ENCODE peak calls at places on chromosome 16, in seven cellular contexts. J, C, E, G, H, F and R are unnamed samples.

GRCh38 chr16:86388976-86389375 is 121.4 kb upstream of the FOXF1 start:
- DNase-seq in J (no peak), C (no peak), E (no peak), G (no peak), H (no peak), F (no peak), R (no peak)

GRCh38 chr16:49377196-49377755 is 3.7 kb downstream of the C16orf78 start:
- DNase-seq in J (no peak), C (no peak), E (no peak), G (no peak), H (no peak), F (no peak), R (no peak)

GRCh38 chr16:8920676-8921625 is 38.8 kb downstream of the LITAFD start:
- DNase-seq in J (no peak), C (no peak), E (no peak), G (no peak), H (no peak), F (no peak), R (no peak)

GRCh38 chr16:79599256-79599836 is 1.2 kb downstream of the MAF start:
- DNase-seq in J (peak; percentile 50), C (peak; percentile 13), E (no peak), G (peak; percentile 34), H (no peak), F (peak; percentile 8), R (no peak)

GRCh38 chr16:19879241-19879792 is 5.3 kb downstream of the GPRC5B start:
- DNase-seq in J (peak; percentile 98), C (no peak), E (no peak), G (no peak), H (no peak), F (no peak), R (peak; percentile 11)

GRCh38 chr16:29984137-29984763 is 10.6 kb downstream of the TAOK2 start:
- DNase-seq in J (no peak), C (no peak), E (no peak), G (no peak), H (no peak), F (no peak), R (no peak)

GRCh38 chr16:68197250-68197649 is 38.7 kb downstream of the ESRP2 start:
- DNase-seq in J (no peak), C (no peak), E (no peak), G (no peak), H (peak; percentile 7), F (no peak), R (no peak)

GRCh38 chr16:85293899-85294642 is 181.8 kb upstream of the CIBAR2 start:
- DNase-seq in J (peak; percentile 35), C (no peak), E (no peak), G (no peak), H (no peak), F (no peak), R (no peak)

GRCh38 chr16:83779881-83780280 is 27.9 kb upstream of the HSBP1 start:
- DNase-seq in J (no peak), C (no peak), E (peak; percentile 24), G (no peak), H (no peak), F (no peak), R (peak; percentile 39)

GRCh38 chr16:14111713-14112538 is 40.8 kb downstream of the MRTFB start:
- DNase-seq in J (peak; percentile 68), C (no peak), E (no peak), G (no peak), H (no peak), F (no peak), R (peak; percentile 15)

GRCh38 chr16:46922239-46922638 is 38.1 kb downstream of the GPT2 start:
- DNase-seq in J (no peak), C (no peak), E (no peak), G (no peak), H (no peak), F (no peak), R (no peak)

GRCh38 chr16:50925758-50926357 is 184.0 kb downstream of the CYLD start:
- DNase-seq in J (no peak), C (no peak), E (no peak), G (no peak), H (no peak), F (no peak), R (no peak)

GRCh38 chr16:53024045-53024444 is 28.7 kb downstream of the CHD9NB start:
- DNase-seq in J (no peak), C (no peak), E (no peak), G (no peak), H (no peak), F (no peak), R (no peak)

GRCh38 chr16:14682121-14682520 is 12.0 kb downstream of the PLA2G10 start:
- DNase-seq in J (no peak), C (no peak), E (no peak), G (no peak), H (no peak), F (no peak), R (no peak)

GRCh38 chr16:50268352-50268751 is 2.0 kb downstream of the ADCY7 start:
- DNase-seq in J (no peak), C (peak; percentile 6), E (no peak), G (no peak), H (no peak), F (no peak), R (no peak)

GRCh38 chr16:88999457-89000206 is 22.6 kb upstream of the CBFA2T3 start:
- DNase-seq in J (no peak), C (peak; percentile 51), E (no peak), G (peak; percentile 62), H (no peak), F (no peak), R (no peak)

GRCh38 chr16:88531931-88532433 is 38.2 kb upstream of the ZC3H18 start:
- DNase-seq in J (no peak), C (no peak), E (no peak), G (no peak), H (no peak), F (no peak), R (no peak)

GRCh38 chr16:2333231-2333630 is 7.3 kb downstream of the ABCA3 start:
- DNase-seq in J (no peak), C (no peak), E (no peak), G (no peak), H (no peak), F (no peak), R (no peak)

GRCh38 chr16:82011199-82011641 is at the start of gene SDR42E1:
- DNase-seq in J (peak; percentile 80), C (peak; percentile 75), E (no peak), G (peak; percentile 79), H (no peak), F (peak; percentile 49), R (no peak)

GRCh38 chr16:84275562-84276151 is 19.0 kb upstream of the WFDC1 start:
- DNase-seq in J (no peak), C (no peak), E (no peak), G (no peak), H (no peak), F (no peak), R (no peak)

GRCh38 chr16:23901178-23902131 is 65.7 kb downstream of the PRKCB start:
- DNase-seq in J (no peak), C (no peak), E (no peak), G (no peak), H (no peak), F (no peak), R (no peak)

GRCh38 chr16:19375561-19376158 is 42.0 kb upstream of the TMC5 start:
- DNase-seq in J (peak; percentile 53), C (peak; percentile 54), E (peak; percentile 14), G (peak; percentile 18), H (peak; percentile 1), F (peak; percentile 13), R (peak; percentile 38)

GRCh38 chr16:1989209-1989825 is 453 bp upstream of the SYNGR3 start:
- DNase-seq in J (peak; percentile 16), C (no peak), E (no peak), G (no peak), H (no peak), F (no peak), R (no peak)

GRCh38 chr16:27264151-27264550 is 4.4 kb downstream of the NSMCE1 start:
- DNase-seq in J (no peak), C (no peak), E (no peak), G (no peak), H (peak; percentile 45), F (no peak), R (no peak)

GRCh38 chr16:54722210-54722676 is 208.4 kb upstream of the IRX5 start:
- DNase-seq in J (no peak), C (no peak), E (no peak), G (no peak), H (no peak), F (no peak), R (no peak)

GRCh38 chr16:84513111-84514065 is 8.9 kb upstream of the MEAK7 start:
- DNase-seq in J (no peak), C (no peak), E (no peak), G (no peak), H (no peak), F (no peak), R (peak; percentile 57)

GRCh38 chr16:2979669-2980226 is 498 bp downstream of the PKMYT1 start:
- DNase-seq in J (no peak), C (peak; percentile 55), E (no peak), G (peak; percentile 53), H (no peak), F (no peak), R (no peak)

GRCh38 chr16:19497181-19497580 is 24.7 kb downstream of the GDE1 start:
- DNase-seq in J (no peak), C (no peak), E (no peak), G (no peak), H (no peak), F (no peak), R (no peak)

GRCh38 chr16:88856122-88856827 is 472 bp downstream of the GALNS start:
- DNase-seq in J (no peak), C (peak; percentile 6), E (no peak), G (peak; percentile 16), H (no peak), F (peak; percentile 7), R (no peak)

GRCh38 chr16:66603537-66604375 is 748 bp upstream of the CMTM3 start:
- DNase-seq in J (peak; percentile 52), C (peak; percentile 79), E (no peak), G (peak; percentile 72), H (peak; percentile 31), F (peak; percentile 70), R (no peak)